ENCODE peak calls at places on chromosomes 3 and 15, in seven cellular contexts. Q is thyroid gland, N is GM23338, W is sigmoid colon, H is OCI-LY7, Y is fibroblast of lung, X is heart left ventricle. P is an unnamed sample.

GRCh38 chr3:58572013-58572633 is 5.1 kb downstream of the FAM107A start:
- DNase-seq in Q (no peak), N (no peak), W (peak; percentile 18), H (no peak), Y (peak; percentile 21), X (no peak), P (no peak)

GRCh38 chr15:67839358-67839928 is 402 bp downstream of the RNU6-1 start:
- DNase-seq in Q (peak; percentile 26), N (no peak), W (peak; percentile 60), H (peak; percentile 66), Y (peak; percentile 32), X (no peak), P (no peak)

GRCh38 chr3:13110678-13111116 is 37.5 kb upstream of the IQSEC1 start:
- DNase-seq in Q (no peak), N (no peak), W (no peak), H (peak; percentile 94), Y (no peak), X (no peak), P (no peak)

GRCh38 chr3:12154151-12154550 is 4.6 kb downstream of the TIMP4 start:
- DNase-seq in Q (no peak), N (no peak), W (no peak), H (no peak), Y (peak; percentile 50), X (no peak), P (no peak)

GRCh38 chr15:29021901-29022300 is 136.1 kb downstream of the APBA2 start:
- DNase-seq in Q (no peak), N (no peak), W (no peak), H (no peak), Y (peak; percentile 91), X (no peak), P (no peak)

GRCh38 chr3:1515842-1516241 is 423.0 kb downstream of the CNTN6 start:
- DNase-seq in Q (no peak), N (no peak), W (no peak), H (no peak), Y (no peak), X (no peak), P (no peak)

GRCh38 chr3:100912571-100912970 is 80.7 kb downstream of the ABI3BP start:
- DNase-seq in Q (no peak), N (no peak), W (no peak), H (no peak), Y (no peak), X (no peak), P (no peak)

GRCh38 chr3:144496116-144496835 is 524.7 kb downstream of the DIPK2A start:
- DNase-seq in Q (no peak), N (no peak), W (no peak), H (no peak), Y (no peak), X (no peak), P (no peak)

GRCh38 chr15:70415330-70415884 is 317.7 kb upstream of the TLE3 start:
- DNase-seq in Q (no peak), N (no peak), W (no peak), H (no peak), Y (no peak), X (no peak), P (no peak)

GRCh38 chr3:10366681-10367101 is 45.8 kb upstream of the SEC13 start:
- DNase-seq in Q (no peak), N (peak; percentile 40), W (no peak), H (no peak), Y (peak; percentile 99), X (no peak), P (no peak)

GRCh38 chr15:85128636-85129035 is 147.0 kb downstream of the PDE8A start:
- DNase-seq in Q (no peak), N (no peak), W (no peak), H (no peak), Y (peak; percentile 23), X (no peak), P (no peak)

GRCh38 chr3:178950676-178951075 is 120.9 kb downstream of the ZMAT3 start:
- DNase-seq in Q (no peak), N (no peak), W (no peak), H (no peak), Y (peak; percentile 8), X (no peak), P (no peak)

GRCh38 chr3:42375121-42375520 is 35.3 kb downstream of the LYZL4 start:
- DNase-seq in Q (no peak), N (no peak), W (no peak), H (no peak), Y (no peak), X (no peak), P (no peak)

GRCh38 chr3:126711361-126711760 is 7.3 kb downstream of the CHCHD6 start:
- DNase-seq in Q (no peak), N (peak; percentile 32), W (no peak), H (no peak), Y (peak; percentile 61), X (no peak), P (no peak)

GRCh38 chr3:8452112-8452511 is 49.5 kb upstream of the LMCD1 start:
- DNase-seq in Q (no peak), N (no peak), W (no peak), H (no peak), Y (no peak), X (no peak), P (no peak)

GRCh38 chr3:47225310-47225906 is 57.2 kb downstream of the KIF9 start:
- DNase-seq in Q (no peak), N (no peak), W (no peak), H (peak; percentile 53), Y (no peak), X (no peak), P (no peak)

GRCh38 chr3:183503738-183504137 is 51.8 kb downstream of the KLHL6 start:
- DNase-seq in Q (no peak), N (peak; percentile 41), W (no peak), H (no peak), Y (no peak), X (no peak), P (no peak)

GRCh38 chr3:53255360-53255774 is 455 bp downstream of the TKT start:
- DNase-seq in Q (peak; percentile 48), N (no peak), W (no peak), H (peak; percentile 76), Y (peak; percentile 23), X (peak; percentile 58), P (no peak)
- H3K4me1 ChIP-seq in Q (peaks cover 61% of the 10 kb centered on the region), N (peaks cover 62% of the 10 kb centered on the region), W (peaks cover 49% of the 10 kb centered on the region), H (peaks cover 45% of the 10 kb centered on the region), Y (peaks cover 15% of the 10 kb centered on the region), X (peaks cover 42% of the 10 kb centered on the region), P (peaks cover 43% of the 10 kb centered on the region)

GRCh38 chr15:101358895-101359294 is 63.8 kb upstream of the SNRPA1 start:
- DNase-seq in Q (no peak), N (peak; percentile 37), W (no peak), H (no peak), Y (peak; percentile 2), X (peak; percentile 77), P (no peak)

GRCh38 chr15:101357885-101358284 is 62.8 kb upstream of the SNRPA1 start:
- DNase-seq in Q (no peak), N (no peak), W (no peak), H (no peak), Y (no peak), X (no peak), P (no peak)

GRCh38 chr15:101355678-101356464 is 60.8 kb upstream of the SNRPA1 start:
- DNase-seq in Q (no peak), N (no peak), W (no peak), H (no peak), Y (no peak), X (no peak), P (no peak)

GRCh38 chr15:101359365-101359947 is 64.4 kb upstream of the SNRPA1 start:
- DNase-seq in Q (no peak), N (no peak), W (no peak), H (no peak), Y (no peak), X (no peak), P (no peak)

DNA sequence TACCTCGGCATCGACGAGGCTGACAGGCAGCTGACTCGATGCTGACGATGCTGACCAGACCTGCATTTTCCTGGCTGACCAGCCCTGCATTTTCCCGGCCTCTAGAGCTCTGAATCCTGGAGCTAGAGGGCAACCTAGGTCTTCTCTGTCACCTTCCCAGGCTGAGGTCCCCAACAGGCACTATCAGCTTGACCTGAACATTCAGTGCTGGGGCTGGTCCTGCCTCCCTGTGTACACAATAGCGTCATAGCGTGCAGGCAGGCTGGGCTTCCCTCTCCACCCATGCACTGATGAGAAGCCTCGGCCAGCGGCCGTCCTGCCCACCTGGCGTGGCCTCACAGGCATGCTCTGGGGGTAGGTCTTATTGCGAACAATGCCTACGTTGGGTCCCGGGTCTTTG is 62.3 kb upstream of the SNRPA1 start:
- DNase-seq in Q (no peak), N (no peak), W (no peak), H (no peak), Y (no peak), X (peak; percentile 86), P (no peak)
- TF ChIP-seq CTCF in Q (no peak), N (no peak), W (no peak), H (no peak), Y (no peak), X (no peak), P (no peak)

GRCh38 chr15:56930663-56931313 is 12.3 kb downstream of the TCF12 start:
- DNase-seq in Q (peak; percentile 19), N (no peak), W (no peak), H (no peak), Y (no peak), X (no peak), P (no peak)
- H3K4me1 ChIP-seq in Q (peaks cover 59% of the 10 kb centered on the region), N (peaks cover 28% of the 10 kb centered on the region), W (peaks cover 72% of the 10 kb centered on the region), H (peaks cover 8% of the 10 kb centered on the region), Y (peaks cover 9% of the 10 kb centered on the region), X (peaks cover 81% of the 10 kb centered on the region), P (peaks cover 83% of the 10 kb centered on the region)

GRCh38 chr15:78077860-78078187 is 313 bp upstream of the TBC1D2B start:
- DNase-seq in Q (no peak), N (no peak), W (no peak), H (no peak), Y (no peak), X (no peak), P (no peak)

GRCh38 chr15:78077053-78077859 is at the start of gene TBC1D2B:
- DNase-seq in Q (peak; percentile 60), N (peak; percentile 81), W (peak; percentile 82), H (peak; percentile 77), Y (peak; percentile 54), X (peak; percentile 63), P (no peak)

GRCh38 chr15:78079296-78080087 is 2.0 kb upstream of the TBC1D2B start:
- DNase-seq in Q (no peak), N (no peak), W (peak; percentile 56), H (no peak), Y (no peak), X (no peak), P (no peak)

GRCh38 chr15:78075490-78076230 is 1.9 kb downstream of the TBC1D2B start:
- DNase-seq in Q (peak; percentile 84), N (peak; percentile 83), W (peak; percentile 86), H (no peak), Y (peak; percentile 91), X (peak; percentile 34), P (no peak)

DNA sequence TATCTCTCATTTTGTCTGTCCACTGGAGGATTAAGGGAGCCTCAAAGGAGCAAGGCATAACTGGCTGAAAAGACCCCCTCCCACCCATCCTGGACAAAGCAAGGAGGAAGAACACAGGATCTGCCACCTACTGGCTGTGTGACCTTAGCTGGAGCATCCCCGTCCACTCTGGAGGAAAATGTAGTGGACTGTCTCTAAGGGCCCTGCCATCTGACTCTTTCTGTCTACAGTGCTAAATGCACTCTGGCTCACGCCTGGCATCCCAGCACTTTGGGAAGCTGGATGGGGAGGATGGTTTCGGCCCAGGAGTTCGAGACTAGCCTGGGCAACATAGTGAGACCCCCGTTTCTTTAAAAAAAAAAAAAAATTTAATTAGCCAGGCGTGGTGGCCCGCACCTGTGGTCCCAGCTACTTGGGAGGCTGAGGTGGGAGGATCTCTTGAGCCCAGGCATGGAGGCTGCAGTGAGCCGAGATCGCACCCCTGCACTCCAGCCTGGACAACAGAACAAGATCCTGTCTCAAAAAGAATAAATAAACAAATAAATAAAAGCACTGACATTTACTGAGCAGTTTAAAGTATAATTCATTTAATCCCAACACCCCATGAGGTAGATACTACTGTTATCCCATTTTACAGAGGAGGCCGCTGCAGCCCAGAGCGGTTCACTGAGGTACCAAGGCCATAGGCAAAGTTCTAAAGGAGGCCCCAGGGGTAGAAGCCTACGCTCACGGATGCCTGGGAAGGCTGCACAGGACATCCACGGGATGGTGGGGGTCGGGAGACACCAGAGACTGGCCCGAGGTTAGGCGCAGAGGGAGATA is 1.1 kb downstream of the TBC1D2B start:
- DNase-seq in Q (peak; percentile 11), N (peak; percentile 31), W (peak; percentile 67), H (no peak), Y (no peak), X (no peak), P (no peak)
- TF ChIP-seq CTCF in Q (no peak), N (peak; percentile 25), W (no peak), H (peak; percentile 68), Y (no peak), X (no peak), P (peak; percentile 9)

P was measured in vagina.